ENCODE peak calls at places on chromosomes 13 and 19, in five cellular contexts. U is coronary artery, Q is AG09309, P is WERI-Rb-1, G is psoas muscle. X is an unnamed sample.
A peak's percentile ranks its signal among the peaks of the same experiment; 100 is the strongest.

GRCh38 chr13:106680796-106681482 is 113.0 kb upstream of the ARGLU1 start:
- DNase-seq in P (no peak), U (no peak), G (no peak), Q (no peak), X (no peak)

GRCh38 chr19:11166281-11167142 is 10.9 kb upstream of the SPC24 start:
- DNase-seq in Q (peak; percentile 77), U (no peak), G (peak; percentile 40), P (no peak), X (no peak)

GRCh38 chr19:11355160-11356073 is at the start of gene PLPPR2:
- DNase-seq in P (peak; percentile 97), Q (peak; percentile 34), G (peak; percentile 96), U (peak; percentile 94), X (peak; percentile 91)

GRCh38 chr19:51311388-51312257 is at the start of gene IGLON5:
- DNase-seq in U (no peak), P (peak; percentile 41), G (no peak), Q (no peak), X (no peak)

GRCh38 chr13:22372261-22372660 is 701.4 kb downstream of the FGF9 start:
- DNase-seq in G (no peak), U (no peak), P (no peak), Q (no peak), X (peak; percentile 0)

GRCh38 chr19:45217193-45217956 is 27.8 kb downstream of the EXOC3L2 start:
- DNase-seq in P (no peak), U (no peak), G (no peak), Q (no peak), X (no peak)

GRCh38 chr13:51895906-51896888 is 34.4 kb downstream of the CCDC70 start:
- DNase-seq in U (no peak), Q (peak; percentile 20), P (peak; percentile 46), G (no peak), X (peak; percentile 61)

GRCh38 chr19:47067215-47067847 is 18.9 kb upstream of the TMEM160 start:
- DNase-seq in U (no peak), G (no peak), Q (no peak), P (no peak), X (no peak)

GRCh38 chr13:99590519-99591011 is 89.3 kb downstream of the TM9SF2 start:
- DNase-seq in P (no peak), U (no peak), G (no peak), Q (no peak), X (no peak)

GRCh38 chr19:16005925-16006324 is 57.1 kb downstream of the OR10H4 start:
- DNase-seq in P (no peak), G (no peak), U (no peak), Q (no peak), X (no peak)

GRCh38 chr13:39189778-39190177 is 151.5 kb downstream of the NHLRC3 start:
- DNase-seq in G (no peak), P (no peak), Q (no peak), U (no peak), X (no peak)

GRCh38 chr13:109789262-109789661 is 2.9 kb upstream of the IRS2 start:
- DNase-seq in P (no peak), U (no peak), Q (no peak), G (no peak), X (no peak)

GRCh38 chr19:49425922-49426592 is 869 bp downstream of the GFY start:
- DNase-seq in U (no peak), G (no peak), P (peak; percentile 88), Q (no peak), X (peak; percentile 57)

GRCh38 chr19:53868091-53868891 is 608 bp downstream of the MYADM start:
- DNase-seq in Q (no peak), G (peak; percentile 68), P (peak; percentile 25), U (peak; percentile 89), X (peak; percentile 73)

GRCh38 chr19:39969681-39970423 is 1.1 kb upstream of the PSMC4 start:
- DNase-seq in G (no peak), Q (no peak), U (no peak), P (no peak), X (no peak)

GRCh38 chr19:38647966-38648788 is 728 bp downstream of the ACTN4 start:
- DNase-seq in G (no peak), Q (no peak), P (no peak), U (no peak), X (no peak)

GRCh38 chr13:100602472-100603142 is 14.0 kb upstream of the GGACT start:
- DNase-seq in G (no peak), P (no peak), Q (no peak), U (no peak), X (no peak)

GRCh38 chr19:36915992-36916830 is at the start of the genes ZNF568 and ZNF829:
- DNase-seq in G (peak; percentile 88), Q (peak; percentile 48), P (peak; percentile 97), U (peak; percentile 93), X (peak; percentile 85)

GRCh38 chr19:5038631-5039271 is 69.8 kb downstream of the KDM4B start:
- DNase-seq in P (peak; percentile 47), G (no peak), Q (no peak), U (no peak), X (no peak)

GRCh38 chr13:33606692-33607091 is 211.3 kb upstream of the RFC3 start:
- DNase-seq in U (no peak), Q (no peak), G (no peak), P (peak; percentile 40), X (no peak)

GRCh38 chr19:55384576-55385235 is 614 bp upstream of the TMEM238 start:
- DNase-seq in G (peak; percentile 38), Q (no peak), U (no peak), P (no peak), X (peak; percentile 34)

GRCh38 chr19:3234800-3235199 is 10.3 kb downstream of the CELF5 start:
- DNase-seq in P (peak; percentile 42), Q (no peak), U (no peak), G (no peak), X (peak; percentile 26)

GRCh38 chr19:38663957-38664502 is 16.6 kb downstream of the ACTN4 start:
- DNase-seq in Q (no peak), U (no peak), P (no peak), G (peak; percentile 67), X (no peak)

GRCh38 chr13:71577127-71577526 is 289.9 kb downstream of the DACH1 start:
- DNase-seq in G (no peak), U (no peak), Q (no peak), P (no peak), X (no peak)

GRCh38 chr13:39784347-39784746 is 128.9 kb downstream of the COG6 start:
- DNase-seq in G (no peak), P (no peak), U (no peak), Q (no peak), X (no peak)

DNA sequence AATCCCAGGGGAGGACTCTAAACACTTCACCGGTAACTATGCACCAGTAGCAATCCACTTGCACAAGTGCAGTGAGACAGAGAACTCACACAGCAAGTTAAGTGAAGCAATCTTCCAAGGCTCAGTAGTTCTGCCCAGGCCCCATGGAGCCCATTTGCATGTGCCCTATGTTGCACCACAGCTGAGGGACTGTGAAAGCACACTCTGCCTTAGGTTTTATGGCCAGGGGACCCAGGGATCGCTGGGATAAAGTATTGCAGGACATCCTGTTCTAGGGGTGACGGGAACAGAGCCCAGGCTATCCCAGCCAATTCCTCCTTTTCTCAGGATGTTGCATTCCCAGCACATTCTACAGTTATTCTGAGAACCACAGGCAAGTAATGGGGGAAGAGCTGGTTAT is 6.0 kb upstream of the AMER2 start:
- DNase-seq in Q (no peak), U (no peak), P (no peak), G (no peak), X (no peak)
- TF ChIP-seq CTCF in Q (no peak), U (no peak), P (no peak), G (no peak), X (no peak)

GRCh38 chr19:798415-799075 is 1.3 kb downstream of the PTBP1 start:
- DNase-seq in Q (no peak), P (no peak), U (no peak), G (peak; percentile 31), X (no peak)

GRCh38 chr19:797528-798414 is 519 bp downstream of the PTBP1 start:
- DNase-seq in U (peak; percentile 89), P (peak; percentile 86), G (peak; percentile 94), Q (peak; percentile 37), X (peak; percentile 90)

GRCh38 chr19:800360-801029 is 3.2 kb downstream of the PTBP1 start:
- DNase-seq in U (no peak), Q (no peak), G (peak; percentile 25), P (no peak), X (peak; percentile 36)

GRCh38 chr19:801030-801860 is 4.0 kb downstream of the PTBP1 start:
- DNase-seq in P (no peak), G (peak; percentile 63), Q (no peak), U (peak; percentile 88), X (peak; percentile 38)

DNA sequence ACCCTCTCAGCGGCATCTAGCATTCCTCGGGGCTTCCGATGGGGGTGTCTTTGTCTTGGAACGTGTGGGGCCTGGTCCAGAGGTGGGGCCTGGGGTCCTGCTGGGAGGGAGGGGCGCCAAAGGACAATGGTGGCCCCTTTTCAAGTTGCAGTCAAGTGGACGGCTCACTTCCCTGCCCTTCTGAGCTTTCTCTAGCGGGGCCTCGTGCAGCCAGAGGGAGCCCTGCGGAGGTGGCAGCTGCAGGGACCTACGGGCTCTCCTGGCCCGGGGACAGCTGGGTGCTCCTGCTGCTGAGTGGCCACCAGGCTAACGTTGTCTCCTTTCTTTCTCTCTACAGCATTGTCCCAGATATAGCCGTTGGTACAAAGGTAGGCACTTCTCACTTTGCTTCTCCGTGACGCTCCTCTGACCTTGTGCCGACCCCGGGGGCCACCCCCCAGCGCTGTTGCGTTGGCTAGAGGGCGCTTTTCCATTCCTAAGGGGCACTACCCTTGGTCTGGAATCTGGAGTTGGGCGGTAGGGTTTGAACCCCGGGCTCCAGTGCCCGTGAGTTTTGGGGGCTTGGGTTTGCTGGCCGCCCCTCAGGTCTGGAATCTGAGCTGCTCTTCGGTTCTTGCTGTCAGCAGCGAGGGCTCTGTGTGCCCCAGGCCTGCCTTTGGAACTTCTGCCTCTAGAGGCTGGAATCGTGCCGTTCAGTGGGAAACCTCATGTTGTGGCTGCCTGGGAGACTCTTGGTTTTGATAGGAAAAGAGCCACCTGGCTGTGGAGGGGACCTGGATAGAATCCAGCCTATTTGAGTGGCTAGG is 2.0 kb downstream of the PTBP1 start:
- DNase-seq in U (no peak), G (peak; percentile 23), P (no peak), Q (no peak), X (no peak)
- TF ChIP-seq CTCF in U (no peak), G (no peak), P (peak; percentile 46), Q (peak; percentile 30), X (no peak)

DNA sequence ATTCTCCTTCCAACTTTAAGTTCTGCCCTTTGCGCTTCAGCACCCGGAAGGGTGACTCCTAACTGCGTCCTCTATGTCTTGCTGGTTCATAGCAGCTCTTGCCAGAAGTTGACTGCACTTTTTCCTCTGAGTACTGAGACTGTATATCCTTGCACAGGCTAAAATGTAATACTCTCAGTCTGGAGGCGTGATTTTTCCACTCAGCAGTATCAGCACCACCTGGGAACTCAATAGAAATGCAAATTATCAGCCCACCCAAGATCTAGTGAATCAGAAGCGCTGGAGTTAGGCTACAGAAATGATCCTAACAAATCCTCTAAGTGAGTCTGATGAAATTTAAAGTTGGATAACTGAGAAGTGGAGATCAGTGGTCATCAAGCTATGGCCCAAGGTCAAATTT is 1611.9 kb upstream of the SLC10A2 start:
- DNase-seq in P (no peak), Q (no peak), U (no peak), G (no peak), X (no peak)
- TF ChIP-seq CTCF in P (no peak), Q (no peak), U (no peak), G (no peak), X (no peak)

GRCh38 chr19:535017-535835 is 3.7 kb downstream of the CDC34 start:
- DNase-seq in U (no peak), P (no peak), G (no peak), Q (no peak), X (peak; percentile 52)
- TF ChIP-seq CTCF in U (no peak), P (no peak), G (no peak), Q (no peak), X (no peak)

GRCh38 chr13:70339738-70340137 is 231.5 kb upstream of the KLHL1 start:
- DNase-seq in Q (no peak), U (no peak), G (no peak), P (peak; percentile 8), X (no peak)
- TF ChIP-seq CTCF in Q (no peak), U (no peak), G (no peak), P (peak; percentile 30), X (no peak)

X was measured in Calu3.